ENCODE peak calls at places on chromosomes 7 and 10, in four cellular contexts. Z, U, D and Y are unnamed samples.

GRCh38 chr10:95814011-95814727 is 58.2 kb downstream of the ENTPD1 start:
- DNase-seq in Z (no peak), D (no peak), U (no peak), Y (peak)

GRCh38 chr10:49651039-49651835 is 28.2 kb upstream of the C10orf53 start:
- DNase-seq in U (no peak), Z (peak), D (no peak), Y (no peak)

GRCh38 chr7:28474267-28474618 is 61.9 kb downstream of the CREB5 start:
- DNase-seq in D (no peak), Z (no peak), U (no peak), Y (no peak)

GRCh38 chr10:117684211-117684610 is 141.7 kb downstream of the EMX2 start:
- DNase-seq in Z (no peak), U (no peak), D (no peak), Y (no peak)

GRCh38 chr7:123460616-123461015 is 73.8 kb downstream of the IQUB start:
- DNase-seq in D (no peak), Z (no peak), U (no peak), Y (peak)

GRCh38 chr10:77809336-77809735 is 117.2 kb downstream of the DLG5 start:
- DNase-seq in Z (no peak), D (no peak), U (no peak), Y (no peak)

GRCh38 chr10:125014984-125015944 is 73.3 kb downstream of the ZRANB1 start:
- DNase-seq in Z (no peak), D (no peak), U (no peak), Y (no peak)

GRCh38 chr7:99788554-99788953 is 4.6 kb upstream of the CYP3A4 start:
- DNase-seq in Z (no peak), U (no peak), D (no peak), Y (peak)

GRCh38 chr7:141074162-141074989 is 512 bp downstream of the TMEM178B start:
- DNase-seq in U (no peak), Z (peak), D (no peak), Y (peak)

GRCh38 chr10:53624722-53625121 is 852.1 kb upstream of the MBL2 start:
- DNase-seq in Z (no peak), D (no peak), U (no peak), Y (no peak)

GRCh38 chr10:80173441-80173840 is 31.9 kb downstream of the ANXA11 start:
- DNase-seq in U (no peak), Z (no peak), D (no peak), Y (no peak)

GRCh38 chr7:1318661-1319060 is 86.0 kb downstream of the UNCX start:
- DNase-seq in Z (no peak), U (no peak), D (no peak), Y (no peak)

GRCh38 chr10:52106895-52107294 is 207.2 kb upstream of the DKK1 start:
- DNase-seq in D (no peak), Z (no peak), U (no peak), Y (peak)

GRCh38 chr7:138258194-138258554 is 181.9 kb downstream of the AKR1D1 start:
- DNase-seq in U (no peak), Z (peak), D (no peak), Y (peak)

GRCh38 chr7:68107968-68108367 is 1111.3 kb downstream of the TYW1 start:
- DNase-seq in Z (no peak), D (no peak), U (no peak), Y (peak)

GRCh38 chr10:103941801-103942200 is 23.8 kb upstream of the STN1 start:
- DNase-seq in D (no peak), Z (no peak), U (no peak), Y (no peak)

GRCh38 chr10:102970497-102970896 is 52.4 kb downstream of the CNNM2 start:
- DNase-seq in D (no peak), U (no peak), Z (no peak), Y (no peak)

GRCh38 chr10:103916254-103916653 is 1.7 kb downstream of the STN1 start:
- DNase-seq in D (no peak), U (no peak), Z (no peak), Y (no peak)

GRCh38 chr10:90885176-90885575 is 13.4 kb downstream of the RPP30 start:
- DNase-seq in D (no peak), U (no peak), Z (no peak), Y (peak)

GRCh38 chr10:110788620-110789385 is 82.9 kb upstream of the PDCD4 start:
- DNase-seq in Z (no peak), U (no peak), D (no peak), Y (no peak)

GRCh38 chr10:74934100-74934812 is 107.9 kb downstream of the KAT6B start:
- DNase-seq in Z (no peak), U (no peak), D (no peak), Y (no peak)

GRCh38 chr10:7485267-7485601 is 74.4 kb upstream of the SFMBT2 start:
- DNase-seq in U (no peak), Z (no peak), D (no peak), Y (no peak)

GRCh38 chr7:151426486-151426905 is 13.4 kb downstream of the CRYGN start:
- DNase-seq in D (no peak), Z (no peak), U (peak), Y (peak)

GRCh38 chr10:102410427-102411073 is 8.0 kb downstream of the PSD start:
- DNase-seq in U (no peak), D (no peak), Z (peak), Y (peak)

GRCh38 chr7:16753932-16754571 is 497 bp downstream of the TSPAN13 start:
- DNase-seq in D (no peak), Z (peak), U (no peak), Y (peak)
- H3K9ac ChIP-seq in D (no peak), Z (peak), U (peak), Y (peak)

DNA sequence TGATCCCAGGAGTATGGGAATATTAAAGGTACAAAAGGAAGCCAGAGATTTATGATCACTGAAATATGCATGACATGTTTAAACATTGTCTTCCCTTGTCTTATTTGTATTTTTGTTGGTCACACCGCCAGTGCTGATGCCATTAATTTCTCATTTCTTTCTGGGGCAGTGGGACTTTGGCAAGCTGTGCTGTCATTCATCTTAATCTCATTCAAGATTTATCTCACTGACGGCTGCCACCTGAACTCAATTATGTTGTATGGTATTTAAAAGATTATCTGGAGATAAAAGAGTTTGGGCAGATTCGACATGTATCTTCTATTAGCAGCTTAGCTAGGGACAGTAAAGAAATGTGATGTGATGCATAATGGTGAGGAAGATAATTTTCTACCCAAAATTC is 284.9 kb upstream of the PLXDC2 start:
- DNase-seq in Z (no peak), U (no peak), D (no peak), Y (no peak)
- H3K4me2 ChIP-seq in Z (no peak), U (no peak), D (no peak), Y (no peak)

DNA sequence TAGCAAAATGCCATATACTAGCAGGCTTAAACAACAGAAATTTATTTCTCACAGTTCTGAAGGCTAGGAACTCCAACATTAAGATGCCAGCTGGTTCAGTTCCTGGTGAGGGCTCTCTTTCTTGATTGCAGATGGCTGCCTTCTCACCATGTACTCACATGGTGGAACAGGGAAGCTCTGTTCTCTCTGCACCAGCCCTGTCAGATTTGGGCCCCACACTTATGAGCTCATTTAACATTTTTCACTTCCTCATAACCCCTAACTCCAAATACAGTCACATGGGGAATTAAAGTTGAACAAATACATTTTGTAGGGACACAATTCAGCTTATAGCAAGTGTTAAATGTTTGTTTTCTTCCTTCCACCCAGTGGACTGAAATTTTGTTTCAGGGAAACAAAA is 218.6 kb upstream of the TAC1 start:
- DNase-seq in Z (no peak), D (no peak), U (no peak), Y (no peak)
- H3K9ac ChIP-seq in Z (no peak), D (no peak), U (no peak), Y (no peak)

GRCh38 chr10:123901621-123902020 is 10.0 kb upstream of the CPXM2 start:
- DNase-seq in D (no peak), U (peak), Z (no peak), Y (no peak)

GRCh38 chr10:123897146-123897545 is 5.5 kb upstream of the CPXM2 start:
- DNase-seq in Z (no peak), D (no peak), U (no peak), Y (no peak)

GRCh38 chr10:123893651-123894050 is 2.0 kb upstream of the CPXM2 start:
- DNase-seq in Z (no peak), U (no peak), D (no peak), Y (no peak)

GRCh38 chr10:123891147-123892011 is at the start of gene CPXM2:
- DNase-seq in D (no peak), Z (peak), U (no peak), Y (no peak)

DNA sequence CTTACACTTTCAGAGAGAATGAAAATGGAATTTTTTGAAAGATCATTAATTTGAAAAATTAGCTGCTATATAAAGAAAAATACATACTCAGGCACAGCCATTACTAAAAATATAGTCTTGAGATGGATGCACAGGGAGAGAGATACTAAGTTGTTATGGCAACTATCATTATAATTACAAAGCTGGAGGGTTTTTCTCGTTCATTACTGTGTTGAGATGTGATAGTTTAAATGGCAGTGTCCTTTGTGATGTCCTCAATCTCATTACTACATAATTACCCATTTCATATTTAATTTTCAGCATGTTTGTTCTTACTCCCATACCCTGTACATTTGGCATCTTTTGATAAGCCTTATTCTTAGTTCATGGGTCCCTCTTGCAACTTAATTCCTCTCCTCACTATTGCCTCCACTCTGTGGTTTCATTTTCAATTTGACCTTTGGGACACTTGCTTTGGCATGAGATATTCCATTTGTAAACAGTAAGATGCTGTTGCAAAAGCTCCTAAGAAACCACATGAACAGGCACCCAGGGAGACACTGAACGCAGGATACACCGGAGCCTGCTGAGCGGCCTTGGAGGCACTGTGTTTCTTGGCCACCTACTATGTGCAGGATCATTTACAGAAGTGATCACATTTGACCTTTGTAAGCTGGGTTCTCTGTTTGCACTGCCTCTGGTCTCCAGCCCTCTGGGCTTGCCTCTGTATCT is 4.8 kb upstream of the CPXM2 start:
- DNase-seq in Z (peak), D (no peak), U (no peak), Y (peak)
- H3K4me2 ChIP-seq in Z (no peak), D (no peak), U (no peak), Y (no peak)

DNA sequence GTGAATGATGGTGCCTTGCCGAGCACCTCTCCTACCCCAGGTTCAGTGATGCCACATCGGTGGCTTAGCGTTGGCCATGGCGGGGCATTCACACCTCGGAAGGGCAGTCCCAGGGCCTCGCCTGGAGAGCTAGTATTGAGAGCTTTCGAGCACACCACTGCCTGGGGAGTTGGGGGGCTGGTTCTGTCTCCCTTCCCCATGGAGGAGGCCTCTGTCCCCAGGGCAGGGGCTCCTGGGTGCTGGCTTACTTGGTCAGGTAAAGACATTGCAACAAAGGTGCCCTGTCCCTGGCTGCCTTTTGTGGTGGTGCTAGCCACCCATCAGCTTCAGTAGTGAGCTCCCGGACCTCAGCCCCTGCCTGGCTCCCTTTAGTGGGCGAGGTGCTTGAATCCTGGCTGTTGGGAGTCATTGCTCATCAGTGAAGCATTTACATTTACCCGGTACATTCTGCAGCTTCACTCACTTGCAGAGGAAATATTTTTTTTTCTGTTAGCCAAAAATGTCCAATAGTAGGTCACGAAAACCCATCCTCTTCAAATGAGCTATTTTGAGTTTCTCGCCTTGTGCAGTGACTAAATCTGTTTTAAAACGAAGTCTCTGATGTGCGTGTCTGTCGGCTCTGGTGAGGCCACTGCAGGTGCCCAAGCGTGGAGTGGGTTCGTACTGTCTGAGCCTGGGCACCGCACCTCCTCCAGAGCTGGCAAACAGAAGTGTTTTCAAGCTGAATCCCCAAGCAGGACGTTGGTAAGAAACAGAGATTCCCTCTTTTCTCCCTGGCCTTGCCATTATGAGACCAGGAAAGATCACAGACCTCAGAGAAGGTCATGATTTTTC is 95.5 kb downstream of the INPP5A start:
- DNase-seq in U (no peak), D (no peak), Z (no peak), Y (no peak)
- H3K9ac ChIP-seq in U (no peak), D (no peak), Z (no peak), Y (no peak)

DNA sequence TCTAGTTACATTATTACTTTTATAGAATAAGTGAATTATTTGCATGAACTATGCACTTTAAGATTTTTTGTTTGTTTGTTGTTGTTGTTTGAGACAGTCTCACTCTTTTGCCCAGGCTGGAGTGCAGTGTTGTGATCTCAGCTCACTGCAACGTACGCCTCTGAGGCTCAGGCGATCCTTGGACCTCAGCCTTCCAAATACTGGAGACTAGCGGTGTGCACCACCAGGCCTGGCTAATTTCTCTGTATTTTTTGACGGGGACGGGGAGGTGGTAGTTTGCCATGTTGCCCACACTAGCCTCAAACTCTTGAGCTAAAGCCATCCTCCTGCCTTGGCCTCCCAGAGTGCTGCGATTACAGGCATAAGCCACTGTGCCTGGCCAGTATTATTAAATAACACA is 29.2 kb downstream of the KCND2 start:
- DNase-seq in D (no peak), U (no peak), Z (no peak), Y (no peak)
- H3K4me2 ChIP-seq in D (peak), U (no peak), Z (no peak), Y (no peak)

GRCh38 chr7:117251687-117252086 is 71.2 kb downstream of the WNT2 start:
- DNase-seq in Z (no peak), D (peak), U (no peak), Y (peak)
- H3K9ac ChIP-seq in Z (no peak), D (no peak), U (no peak), Y (no peak)

GRCh38 chr10:5917305-5917704 is 27.3 kb downstream of the FBH1 start:
- DNase-seq in U (no peak), Z (no peak), D (no peak), Y (no peak)
- H3K4me2 ChIP-seq in U (no peak), Z (no peak), D (no peak), Y (no peak)